ENCODE peak calls at places on chromosomes 16 and 17, in seven cellular contexts. One of them, this sample, is unnamed.

GRCh38 chr17:61458000-61458399 is 5.8 kb downstream of the TBX4 start:
- DNase-seq in RWPE1: no peak
- DNase-seq in WTC11: no peak
- DNase-seq in endodermal cell: no peak
- DNase-seq in tibial artery: no peak
- DNase-seq in ascending aorta: peak
- DNase-seq in nephron progenitor cell: no peak
- DNase-seq in this sample: no peak

GRCh38 chr17:65235284-65235683 is 98.1 kb downstream of the RGS9 start:
- DNase-seq in RWPE1: no peak
- DNase-seq in WTC11: no peak
- DNase-seq in endodermal cell: no peak
- DNase-seq in tibial artery: no peak
- DNase-seq in ascending aorta: no peak
- DNase-seq in nephron progenitor cell: no peak
- DNase-seq in this sample: no peak

GRCh38 chr16:84947022-84947421 is 64.3 kb downstream of the ZDHHC7 start:
- DNase-seq in RWPE1: no peak
- DNase-seq in WTC11: no peak
- DNase-seq in endodermal cell: no peak
- DNase-seq in tibial artery: peak
- DNase-seq in ascending aorta: no peak
- DNase-seq in nephron progenitor cell: no peak
- DNase-seq in this sample: peak

GRCh38 chr16:87742781-87743490 is 22.9 kb downstream of the KLHDC4 start:
- DNase-seq in RWPE1: no peak
- DNase-seq in WTC11: no peak
- DNase-seq in endodermal cell: no peak
- DNase-seq in tibial artery: no peak
- DNase-seq in ascending aorta: no peak
- DNase-seq in nephron progenitor cell: no peak
- DNase-seq in this sample: no peak

GRCh38 chr16:88119881-88120280 is 168.6 kb downstream of the BANP start:
- DNase-seq in RWPE1: no peak
- DNase-seq in WTC11: no peak
- DNase-seq in endodermal cell: no peak
- DNase-seq in tibial artery: no peak
- DNase-seq in ascending aorta: no peak
- DNase-seq in nephron progenitor cell: no peak
- DNase-seq in this sample: no peak

GRCh38 chr16:81335669-81336068 is 20.9 kb downstream of the GAN start:
- DNase-seq in RWPE1: no peak
- DNase-seq in WTC11: no peak
- DNase-seq in endodermal cell: no peak
- DNase-seq in tibial artery: no peak
- DNase-seq in ascending aorta: no peak
- DNase-seq in nephron progenitor cell: no peak
- DNase-seq in this sample: no peak

GRCh38 chr17:32493581-32494513 is 7.1 kb downstream of the CDK5R1 start:
- DNase-seq in RWPE1: no peak
- DNase-seq in WTC11: no peak
- DNase-seq in endodermal cell: no peak
- DNase-seq in tibial artery: no peak
- DNase-seq in ascending aorta: no peak
- DNase-seq in nephron progenitor cell: no peak
- DNase-seq in this sample: no peak

GRCh38 chr17:41800601-41801373 is 11.0 kb downstream of the P3H4 start:
- DNase-seq in RWPE1: peak
- DNase-seq in WTC11: peak
- DNase-seq in endodermal cell: peak
- DNase-seq in tibial artery: no peak
- DNase-seq in ascending aorta: no peak
- DNase-seq in nephron progenitor cell: peak
- DNase-seq in this sample: no peak

GRCh38 chr16:22086440-22086839 is 5.9 kb upstream of the VWA3A start:
- DNase-seq in RWPE1: no peak
- DNase-seq in WTC11: no peak
- DNase-seq in endodermal cell: no peak
- DNase-seq in tibial artery: no peak
- DNase-seq in ascending aorta: no peak
- DNase-seq in nephron progenitor cell: no peak
- DNase-seq in this sample: no peak

GRCh38 chr17:39688475-39688835 is 598 bp upstream of the PGAP3 start:
- DNase-seq in RWPE1: no peak
- DNase-seq in WTC11: no peak
- DNase-seq in endodermal cell: peak
- DNase-seq in tibial artery: no peak
- DNase-seq in ascending aorta: no peak
- DNase-seq in nephron progenitor cell: no peak
- DNase-seq in this sample: no peak

GRCh38 chr17:34739386-34739785 is 160.0 kb downstream of the TMEM132E start:
- DNase-seq in RWPE1: no peak
- DNase-seq in WTC11: no peak
- DNase-seq in endodermal cell: peak
- DNase-seq in tibial artery: no peak
- DNase-seq in ascending aorta: peak
- DNase-seq in nephron progenitor cell: no peak
- DNase-seq in this sample: no peak

GRCh38 chr17:80805032-80805751 is 186.4 kb upstream of the CHMP6 start:
- DNase-seq in RWPE1: no peak
- DNase-seq in WTC11: no peak
- DNase-seq in endodermal cell: peak
- DNase-seq in tibial artery: peak
- DNase-seq in ascending aorta: peak
- DNase-seq in nephron progenitor cell: no peak
- DNase-seq in this sample: no peak

GRCh38 chr16:89917773-89918452 is 749 bp upstream of the MC1R start:
- DNase-seq in RWPE1: peak
- DNase-seq in WTC11: peak
- DNase-seq in endodermal cell: peak
- DNase-seq in tibial artery: no peak
- DNase-seq in ascending aorta: peak
- DNase-seq in nephron progenitor cell: peak
- DNase-seq in this sample: no peak

GRCh38 chr17:47736501-47737211 is 3.6 kb downstream of the TBX21 start:
- DNase-seq in RWPE1: no peak
- DNase-seq in WTC11: no peak
- DNase-seq in endodermal cell: no peak
- DNase-seq in tibial artery: no peak
- DNase-seq in ascending aorta: peak
- DNase-seq in nephron progenitor cell: no peak
- DNase-seq in this sample: no peak

GRCh38 chr17:68697850-68698313 is 96.7 kb upstream of the FAM20A start:
- DNase-seq in RWPE1: peak
- DNase-seq in WTC11: no peak
- DNase-seq in endodermal cell: no peak
- DNase-seq in tibial artery: peak
- DNase-seq in ascending aorta: no peak
- DNase-seq in nephron progenitor cell: no peak
- DNase-seq in this sample: no peak

GRCh38 chr16:25155553-25156460 is 44.3 kb downstream of the LCMT1 start:
- DNase-seq in RWPE1: no peak
- DNase-seq in WTC11: no peak
- DNase-seq in endodermal cell: no peak
- DNase-seq in tibial artery: no peak
- DNase-seq in ascending aorta: no peak
- DNase-seq in nephron progenitor cell: no peak
- DNase-seq in this sample: no peak

GRCh38 chr16:57577691-57578224 is 35.3 kb downstream of the ADGRG5 start:
- DNase-seq in RWPE1: no peak
- DNase-seq in WTC11: no peak
- DNase-seq in endodermal cell: no peak
- DNase-seq in tibial artery: no peak
- DNase-seq in ascending aorta: no peak
- DNase-seq in nephron progenitor cell: no peak
- DNase-seq in this sample: no peak

GRCh38 chr17:74749262-74750038 is 1.0 kb downstream of the NHERF1 start:
- DNase-seq in RWPE1: no peak
- DNase-seq in WTC11: no peak
- DNase-seq in endodermal cell: peak
- DNase-seq in tibial artery: no peak
- DNase-seq in ascending aorta: no peak
- DNase-seq in nephron progenitor cell: peak
- DNase-seq in this sample: no peak

GRCh38 chr17:82848022-82848592 is 8.3 kb upstream of the ZNF750 start:
- DNase-seq in RWPE1: peak
- DNase-seq in WTC11: no peak
- DNase-seq in endodermal cell: no peak
- DNase-seq in tibial artery: peak
- DNase-seq in ascending aorta: no peak
- DNase-seq in nephron progenitor cell: no peak
- DNase-seq in this sample: no peak

GRCh38 chr16:85210423-85211169 is 98.3 kb upstream of the CIBAR2 start:
- DNase-seq in RWPE1: peak
- DNase-seq in WTC11: no peak
- DNase-seq in endodermal cell: no peak
- DNase-seq in tibial artery: no peak
- DNase-seq in ascending aorta: no peak
- DNase-seq in nephron progenitor cell: no peak
- DNase-seq in this sample: no peak

GRCh38 chr17:58587713-58588117 is 73.3 kb upstream of the MTMR4 start:
- DNase-seq in RWPE1: peak
- DNase-seq in WTC11: peak
- DNase-seq in endodermal cell: peak
- DNase-seq in tibial artery: peak
- DNase-seq in ascending aorta: peak
- DNase-seq in nephron progenitor cell: peak
- DNase-seq in this sample: peak

GRCh38 chr17:16425202-16425601 is 9.8 kb downstream of the TRPV2 start:
- DNase-seq in RWPE1: no peak
- DNase-seq in WTC11: no peak
- DNase-seq in endodermal cell: no peak
- DNase-seq in tibial artery: no peak
- DNase-seq in ascending aorta: no peak
- DNase-seq in nephron progenitor cell: no peak
- DNase-seq in this sample: no peak

GRCh38 chr17:29076722-29077121 is 33.8 kb downstream of the PIPOX start:
- DNase-seq in RWPE1: no peak
- DNase-seq in WTC11: peak
- DNase-seq in endodermal cell: peak
- DNase-seq in tibial artery: no peak
- DNase-seq in ascending aorta: no peak
- DNase-seq in nephron progenitor cell: no peak
- DNase-seq in this sample: no peak

GRCh38 chr16:78605548-78606097 is 506.2 kb downstream of the WWOX start:
- DNase-seq in RWPE1: no peak
- DNase-seq in WTC11: no peak
- DNase-seq in endodermal cell: no peak
- DNase-seq in tibial artery: no peak
- DNase-seq in ascending aorta: no peak
- DNase-seq in nephron progenitor cell: no peak
- DNase-seq in this sample: no peak

GRCh38 chr16:56510544-56510943 is 9.3 kb downstream of the BBS2 start:
- DNase-seq in RWPE1: no peak
- DNase-seq in WTC11: no peak
- DNase-seq in endodermal cell: no peak
- DNase-seq in tibial artery: no peak
- DNase-seq in ascending aorta: no peak
- DNase-seq in nephron progenitor cell: no peak
- DNase-seq in this sample: no peak

GRCh38 chr17:73172252-73172651 is 7.4 kb downstream of the SSTR2 start:
- DNase-seq in RWPE1: no peak
- DNase-seq in WTC11: no peak
- DNase-seq in endodermal cell: no peak
- DNase-seq in tibial artery: no peak
- DNase-seq in ascending aorta: no peak
- DNase-seq in nephron progenitor cell: no peak
- DNase-seq in this sample: no peak
- TF ChIP-seq CTCF in RWPE1: no peak
- TF ChIP-seq CTCF in WTC11: no peak
- TF ChIP-seq CTCF in endodermal cell: peak
- TF ChIP-seq CTCF in tibial artery: no peak
- TF ChIP-seq CTCF in ascending aorta: no peak
- TF ChIP-seq CTCF in nephron progenitor cell: no peak
- TF ChIP-seq CTCF in this sample: no peak

GRCh38 chr17:1899403-1900000 is 69.7 kb downstream of the RPA1 start:
- DNase-seq in RWPE1: no peak
- DNase-seq in WTC11: no peak
- DNase-seq in endodermal cell: no peak
- DNase-seq in tibial artery: no peak
- DNase-seq in ascending aorta: no peak
- DNase-seq in nephron progenitor cell: no peak
- DNase-seq in this sample: no peak
- TF ChIP-seq CTCF in RWPE1: no peak
- TF ChIP-seq CTCF in WTC11: no peak
- TF ChIP-seq CTCF in endodermal cell: peak
- TF ChIP-seq CTCF in tibial artery: peak
- TF ChIP-seq CTCF in ascending aorta: no peak
- TF ChIP-seq CTCF in nephron progenitor cell: peak
- TF ChIP-seq CTCF in this sample: no peak

DNA sequence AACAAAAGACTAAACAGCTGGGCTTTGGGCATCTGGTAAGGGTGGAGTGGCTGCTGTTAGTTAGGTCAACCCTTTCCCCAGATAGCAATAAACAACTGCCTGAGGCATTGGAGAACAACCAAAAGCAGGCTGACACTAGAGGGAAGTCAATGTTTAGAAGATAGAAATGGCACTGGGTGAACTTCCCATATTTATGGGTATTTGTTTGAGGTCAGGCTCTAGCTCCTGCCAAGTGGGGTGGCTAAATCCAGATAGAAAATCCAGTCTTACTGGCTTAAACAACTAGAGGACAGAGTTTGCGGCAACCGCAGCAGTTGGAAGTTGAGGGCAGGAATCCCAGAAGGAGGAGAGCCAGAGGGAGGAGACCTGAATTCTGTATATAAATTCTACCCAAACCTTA is 79.4 kb downstream of the SDK2 start:
- DNase-seq in RWPE1: no peak
- DNase-seq in WTC11: no peak
- DNase-seq in endodermal cell: no peak
- DNase-seq in tibial artery: no peak
- DNase-seq in ascending aorta: no peak
- DNase-seq in nephron progenitor cell: no peak
- DNase-seq in this sample: no peak
- TF ChIP-seq CTCF in RWPE1: no peak
- TF ChIP-seq CTCF in WTC11: no peak
- TF ChIP-seq CTCF in endodermal cell: no peak
- TF ChIP-seq CTCF in tibial artery: no peak
- TF ChIP-seq CTCF in ascending aorta: no peak
- TF ChIP-seq CTCF in nephron progenitor cell: no peak
- TF ChIP-seq CTCF in this sample: no peak

GRCh38 chr17:59897090-59897489 is 4.2 kb downstream of the RPS6KB1 start:
- DNase-seq in RWPE1: no peak
- DNase-seq in WTC11: no peak
- DNase-seq in endodermal cell: no peak
- DNase-seq in tibial artery: no peak
- DNase-seq in ascending aorta: no peak
- DNase-seq in nephron progenitor cell: no peak
- DNase-seq in this sample: no peak

GRCh38 chr17:59893617-59894100 is 738 bp downstream of the RPS6KB1 start:
- DNase-seq in RWPE1: peak
- DNase-seq in WTC11: no peak
- DNase-seq in endodermal cell: no peak
- DNase-seq in tibial artery: no peak
- DNase-seq in ascending aorta: peak
- DNase-seq in nephron progenitor cell: no peak
- DNase-seq in this sample: peak

GRCh38 chr17:59901604-59902003 is 8.7 kb downstream of the RPS6KB1 start:
- DNase-seq in RWPE1: no peak
- DNase-seq in WTC11: no peak
- DNase-seq in endodermal cell: no peak
- DNase-seq in tibial artery: no peak
- DNase-seq in ascending aorta: no peak
- DNase-seq in nephron progenitor cell: no peak
- DNase-seq in this sample: no peak

GRCh38 chr17:59903455-59903854 is 10.5 kb downstream of the RPS6KB1 start:
- DNase-seq in RWPE1: no peak
- DNase-seq in WTC11: no peak
- DNase-seq in endodermal cell: no peak
- DNase-seq in tibial artery: no peak
- DNase-seq in ascending aorta: no peak
- DNase-seq in nephron progenitor cell: no peak
- DNase-seq in this sample: no peak

GRCh38 chr17:59899099-59899498 is 6.2 kb downstream of the RPS6KB1 start:
- DNase-seq in RWPE1: peak
- DNase-seq in WTC11: no peak
- DNase-seq in endodermal cell: no peak
- DNase-seq in tibial artery: no peak
- DNase-seq in ascending aorta: no peak
- DNase-seq in nephron progenitor cell: no peak
- DNase-seq in this sample: no peak
- TF ChIP-seq CTCF in RWPE1: peak
- TF ChIP-seq CTCF in WTC11: no peak
- TF ChIP-seq CTCF in endodermal cell: no peak
- TF ChIP-seq CTCF in tibial artery: no peak
- TF ChIP-seq CTCF in ascending aorta: no peak
- TF ChIP-seq CTCF in nephron progenitor cell: no peak
- TF ChIP-seq CTCF in this sample: peak